ENCODE peak calls at places on chromosome 1, in four cellular contexts. Q is H1, L is breast epithelium, T is stomach. G is an unnamed sample.

GRCh38 chr1:147168626-147169058 is 3.6 kb downstream of the PRKAB2 start:
- DNase-seq in T (peak; percentile 48), L (no peak), Q (no peak), G (no peak)

GRCh38 chr1:95013948-95014574 is 58.7 kb downstream of the ALG14 start:
- DNase-seq in T (no peak), L (no peak), Q (no peak), G (no peak)

GRCh38 chr1:209648931-209649776 is 3.1 kb downstream of the LAMB3 start:
- DNase-seq in Q (no peak), T (peak; percentile 42), L (no peak), G (no peak)

GRCh38 chr1:51555866-51556619 is 37.0 kb upstream of the EPS15 start:
- DNase-seq in T (no peak), L (no peak), Q (no peak), G (no peak)

GRCh38 chr1:55314740-55315139 is 99.6 kb upstream of the USP24 start:
- DNase-seq in Q (no peak), L (no peak), T (no peak), G (no peak)

GRCh38 chr1:156025873-156026272 is 5.1 kb upstream of the SSR2 start:
- DNase-seq in T (peak; percentile 75), L (no peak), Q (peak; percentile 47), G (peak; percentile 84)

GRCh38 chr1:180486092-180486491 is 16.3 kb downstream of the ACBD6 start:
- DNase-seq in T (no peak), Q (no peak), L (no peak), G (peak; percentile 31)

GRCh38 chr1:145849356-145850165 is 4.1 kb downstream of the NUDT17 start:
- DNase-seq in L (peak; percentile 40), T (no peak), Q (no peak), G (peak; percentile 47)

GRCh38 chr1:212477680-212478466 is 45.2 kb downstream of the NENF start:
- DNase-seq in Q (no peak), T (no peak), L (no peak), G (no peak)

GRCh38 chr1:240189386-240189989 is 97.8 kb downstream of the FMN2 start:
- DNase-seq in Q (peak; percentile 9), T (no peak), L (no peak), G (peak; percentile 76)

GRCh38 chr1:180397190-180397589 is 105.2 kb downstream of the ACBD6 start:
- DNase-seq in Q (no peak), T (no peak), L (no peak), G (no peak)

GRCh38 chr1:21706151-21706835 is 37.1 kb upstream of the RAP1GAP start:
- DNase-seq in Q (peak; percentile 27), L (no peak), T (no peak), G (peak; percentile 75)

GRCh38 chr1:15543589-15544568 is 17.2 kb downstream of the DNAJC16 start:
- DNase-seq in L (no peak), T (no peak), Q (no peak), G (no peak)

GRCh38 chr1:3170566-3171453 is 101.8 kb downstream of the PRDM16 start:
- DNase-seq in Q (no peak), L (peak; percentile 62), T (peak; percentile 91), G (no peak)

GRCh38 chr1:241413386-241413785 is 56.4 kb upstream of the RGS7 start:
- DNase-seq in L (no peak), Q (no peak), T (no peak), G (no peak)

GRCh38 chr1:35866998-35867397 is 16.0 kb upstream of the AGO1 start:
- DNase-seq in Q (no peak), L (no peak), T (no peak), G (no peak)

DNA sequence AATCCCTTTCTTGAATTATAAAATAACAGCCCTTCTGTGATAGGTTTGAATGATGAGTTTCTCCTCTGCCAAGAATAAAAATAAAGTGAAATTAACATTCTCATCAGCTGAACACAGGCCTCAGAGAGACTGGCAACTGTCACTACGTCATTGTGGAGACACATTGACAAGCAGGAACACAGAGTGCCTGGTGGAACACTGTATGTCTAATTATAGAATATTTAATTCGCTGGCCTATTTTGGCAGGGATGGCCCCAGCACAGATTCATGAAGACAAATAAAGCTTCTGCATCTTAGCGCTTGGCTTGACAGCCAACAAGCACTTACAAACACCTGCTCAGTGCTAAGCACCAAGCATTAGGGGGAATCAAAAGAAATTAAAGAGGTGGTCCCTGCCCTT is 52.0 kb upstream of the SMYD2 start:
- DNase-seq in T (no peak), L (no peak), Q (no peak), G (no peak)
- TF ChIP-seq POLR2AphosphoS5 in T (no peak), L (no peak), Q (no peak), G (no peak)

GRCh38 chr1:168974611-168975010 is 131.9 kb upstream of the ATP1B1 start:
- DNase-seq in L (no peak), Q (no peak), T (no peak), G (no peak)

GRCh38 chr1:168972887-168973286 is 133.6 kb upstream of the ATP1B1 start:
- DNase-seq in L (peak; percentile 68), T (peak; percentile 73), Q (no peak), G (no peak)

GRCh38 chr1:168970945-168971799 is 135.3 kb upstream of the ATP1B1 start:
- DNase-seq in Q (no peak), T (no peak), L (no peak), G (peak; percentile 6)

GRCh38 chr1:168974117-168974516 is 132.4 kb upstream of the ATP1B1 start:
- DNase-seq in Q (no peak), L (no peak), T (no peak), G (no peak)

GRCh38 chr1:168972225-168972624 is 134.3 kb upstream of the ATP1B1 start:
- DNase-seq in L (no peak), T (no peak), Q (no peak), G (no peak)
- H3K27ac ChIP-seq in L (peak overlapping the region; percentile 76), T (peak overlapping the region; percentile 54), Q (no peak overlapping the region), G (no peak overlapping the region)

DNA sequence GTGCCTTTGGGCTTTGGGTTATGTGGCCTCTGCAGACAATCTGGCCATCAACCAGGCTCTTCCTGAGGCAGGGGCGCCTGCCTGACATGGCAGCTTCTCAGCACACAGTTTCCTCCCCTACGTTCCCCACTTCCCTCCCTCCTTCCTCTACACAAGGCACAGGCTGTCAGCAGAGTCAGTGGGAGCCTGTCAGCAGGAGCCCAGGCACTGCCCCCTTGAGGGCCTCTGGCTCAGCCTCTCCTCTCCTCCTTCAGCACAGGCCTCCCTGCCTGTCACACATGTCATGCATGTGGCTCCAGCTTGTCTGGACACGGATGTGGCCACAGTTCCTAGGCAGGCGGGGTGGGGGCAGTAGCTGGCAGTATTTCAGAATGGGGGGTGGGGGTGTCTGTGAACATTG is 52.2 kb upstream of the ARTN start:
- DNase-seq in T (no peak), Q (no peak), L (no peak), G (peak; percentile 49)
- TF ChIP-seq POLR2AphosphoS5 in T (no peak), Q (no peak), L (no peak), G (no peak)

GRCh38 chr1:154940213-154940879 is 3.8 kb upstream of the PMVK start:
- DNase-seq in Q (no peak), L (no peak), T (no peak), G (no peak)

GRCh38 chr1:154943649-154944421 is 7.3 kb upstream of the PMVK start:
- DNase-seq in Q (no peak), L (no peak), T (peak; percentile 47), G (peak; percentile 79)

GRCh38 chr1:154938604-154939399 is 2.3 kb upstream of the PMVK start:
- DNase-seq in L (no peak), Q (no peak), T (no peak), G (no peak)

GRCh38 chr1:154940880-154941228 is 4.3 kb upstream of the PMVK start:
- DNase-seq in L (no peak), T (no peak), Q (no peak), G (no peak)

DNA sequence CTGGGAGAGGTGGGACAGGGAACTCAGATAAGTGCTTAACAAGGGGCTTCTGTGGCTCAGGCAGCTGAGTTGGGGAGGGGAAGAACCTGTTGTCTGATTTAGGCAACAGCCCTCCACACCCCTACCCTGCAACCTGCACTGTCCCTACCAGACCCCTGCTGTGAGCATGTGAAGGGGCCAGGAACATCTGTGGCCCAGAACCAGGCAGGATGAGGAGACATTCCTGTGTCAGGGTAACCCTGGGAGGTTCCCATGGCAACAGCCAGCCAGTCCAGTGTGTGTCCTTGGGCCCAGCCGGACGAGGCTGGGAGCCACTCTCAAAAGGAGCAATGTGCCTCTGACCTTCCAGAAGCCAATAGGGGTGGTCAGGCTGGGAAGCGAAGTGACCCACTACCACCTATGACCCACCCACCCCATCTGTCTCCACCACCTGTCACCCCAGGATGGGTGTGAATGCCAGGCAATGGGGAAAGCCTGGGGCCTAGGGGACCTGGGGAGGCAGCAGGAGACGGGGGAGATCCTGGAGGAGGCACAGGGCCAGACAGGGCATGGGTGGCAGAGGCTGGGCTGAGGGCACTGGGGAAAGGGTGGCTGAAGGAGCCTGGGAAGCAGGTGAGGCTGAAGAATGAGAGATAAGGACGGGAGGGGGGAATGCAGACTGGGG is 4.9 kb upstream of the PMVK start:
- DNase-seq in Q (no peak), T (peak; percentile 48), L (no peak), G (peak; percentile 66)
- H3K27ac ChIP-seq in Q (no peak overlapping the region), T (peak overlapping the region; percentile 74), L (peak overlapping the region; percentile 65), G (no peak overlapping the region)